ENCODE peak calls at places on chromosomes 1 and 21, in four cellular contexts. One of them, this sample, is unnamed.

GRCh38 chr1:112397051-112397471 is 1.0 kb downstream of the CTTNBP2NL start:
- DNase-seq in activated naive CD4-positive, alpha-beta T cell: no peak
- DNase-seq in left ventricle myocardium superior: no peak
- DNase-seq in iris pigment epithelial cell: no peak
- DNase-seq in this sample: no peak

GRCh38 chr21:37028579-37028978 is 22.1 kb downstream of the RIPPLY3 start:
- DNase-seq in iris pigment epithelial cell: peak
- DNase-seq in left ventricle myocardium superior: no peak
- DNase-seq in activated naive CD4-positive, alpha-beta T cell: no peak
- DNase-seq in this sample: no peak

GRCh38 chr1:2257245-2257627 is 29.1 kb downstream of the SKI start:
- DNase-seq in iris pigment epithelial cell: no peak
- DNase-seq in activated naive CD4-positive, alpha-beta T cell: no peak
- DNase-seq in left ventricle myocardium superior: peak
- DNase-seq in this sample: no peak

GRCh38 chr1:24111998-24112380 is at the start of gene MYOM3:
- DNase-seq in activated naive CD4-positive, alpha-beta T cell: no peak
- DNase-seq in iris pigment epithelial cell: no peak
- DNase-seq in left ventricle myocardium superior: peak
- DNase-seq in this sample: no peak

GRCh38 chr1:168312718-168313604 is 32.3 kb downstream of the TBX19 start:
- DNase-seq in activated naive CD4-positive, alpha-beta T cell: no peak
- DNase-seq in left ventricle myocardium superior: no peak
- DNase-seq in iris pigment epithelial cell: peak
- DNase-seq in this sample: no peak

GRCh38 chr1:7430047-7430608 is 341.0 kb upstream of the VAMP3 start:
- DNase-seq in left ventricle myocardium superior: no peak
- DNase-seq in activated naive CD4-positive, alpha-beta T cell: no peak
- DNase-seq in iris pigment epithelial cell: no peak
- DNase-seq in this sample: no peak

GRCh38 chr21:25331286-25331685 is 276.0 kb downstream of the MRPL39 start:
- DNase-seq in left ventricle myocardium superior: no peak
- DNase-seq in activated naive CD4-positive, alpha-beta T cell: no peak
- DNase-seq in iris pigment epithelial cell: peak
- DNase-seq in this sample: no peak

GRCh38 chr1:109623601-109624161 is 4.0 kb downstream of the AMPD2 start:
- DNase-seq in iris pigment epithelial cell: no peak
- DNase-seq in activated naive CD4-positive, alpha-beta T cell: no peak
- DNase-seq in left ventricle myocardium superior: no peak
- DNase-seq in this sample: no peak

GRCh38 chr1:205171369-205171768 is 40.1 kb downstream of the DSTYK start:
- DNase-seq in activated naive CD4-positive, alpha-beta T cell: no peak
- DNase-seq in left ventricle myocardium superior: no peak
- DNase-seq in iris pigment epithelial cell: no peak
- DNase-seq in this sample: no peak

GRCh38 chr1:61953790-61954150 is 211.5 kb downstream of the PATJ start:
- DNase-seq in activated naive CD4-positive, alpha-beta T cell: no peak
- DNase-seq in left ventricle myocardium superior: no peak
- DNase-seq in iris pigment epithelial cell: no peak
- DNase-seq in this sample: no peak